ENCODE peak calls at places on chromosomes 6 and 20, in four cellular contexts. X is midbrain, V is GM06990, O is RKO. D is an unnamed sample.

GRCh38 chr6:132364675-132365074 is 36.6 kb downstream of the MOXD1 start:
- DNase-seq in V (no peak), X (no peak), O (no peak), D (no peak)

GRCh38 chr6:97102152-97102790 is 177.7 kb downstream of the KLHL32 start:
- DNase-seq in X (peak; percentile 29), V (no peak), O (no peak), D (no peak)

GRCh38 chr6:92495246-92495645 is 924.1 kb downstream of the EPHA7 start:
- DNase-seq in O (no peak), V (no peak), X (no peak), D (no peak)

GRCh38 chr6:169070506-169071176 is 183.0 kb downstream of the THBS2 start:
- DNase-seq in V (no peak), O (peak; percentile 98), X (no peak), D (peak; percentile 91)

GRCh38 chr6:88952065-88952704 is 11.2 kb downstream of the RNGTT start:
- DNase-seq in X (no peak), V (no peak), O (no peak), D (no peak)

GRCh38 chr6:42137192-42137753 is 5.1 kb downstream of the C6orf132 start:
- DNase-seq in X (no peak), O (no peak), V (no peak), D (no peak)

GRCh38 chr6:51163843-51164529 is 345.3 kb downstream of the TFAP2B start:
- DNase-seq in X (no peak), V (no peak), O (no peak), D (no peak)

GRCh38 chr6:7086488-7086887 is 21.3 kb upstream of the RREB1 start:
- DNase-seq in O (peak; percentile 19), V (peak; percentile 74), X (no peak), D (peak; percentile 29)

GRCh38 chr6:51892750-51893149 is 194.7 kb downstream of the PKHD1 start:
- DNase-seq in X (no peak), V (no peak), O (no peak), D (no peak)

GRCh38 chr20:17967595-17968365 is 814 bp downstream of the SNX5 start:
- DNase-seq in X (no peak), O (peak; percentile 72), V (no peak), D (no peak)

GRCh38 chr6:37489697-37490336 is 9.9 kb downstream of the CCDC167 start:
- DNase-seq in X (no peak), V (no peak), O (no peak), D (peak; percentile 73)

GRCh38 chr6:93494057-93494456 is 74.7 kb upstream of the EPHA7 start:
- DNase-seq in X (no peak), O (no peak), V (no peak), D (no peak)

GRCh38 chr6:28747631-28748157 is 176.1 kb downstream of the TRIM27 start:
- DNase-seq in V (peak; percentile 39), O (peak; percentile 93), X (no peak), D (no peak)

GRCh38 chr20:49045440-49046086 is 549 bp upstream of the CSE1L start:
- DNase-seq in V (no peak), X (no peak), O (peak; percentile 31), D (peak; percentile 77)

GRCh38 chr6:53765270-53765669 is 29.5 kb upstream of the LRRC1 start:
- DNase-seq in X (no peak), V (no peak), O (no peak), D (no peak)

D was measured in right cardiac atrium.